ENCODE peak calls at places on chromosomes 16 and 17, in four cellular contexts. W, K, M and A are unnamed samples.

GRCh38 chr17:33520404-33521032 is 227.4 kb upstream of the ASIC2 start:
- DNase-seq in M (no peak), W (peak; percentile 71), K (peak; percentile 83), A (peak; percentile 39)

GRCh38 chr16:59573528-59574271 is 839.6 kb upstream of the GOT2 start:
- DNase-seq in W (no peak), K (no peak), M (no peak), A (no peak)

GRCh38 chr16:67023689-67024088 is 5.3 kb upstream of the CBFB start:
- DNase-seq in M (no peak), K (no peak), W (no peak), A (no peak)

GRCh38 chr17:74071280-74071679 is 132.2 kb upstream of the RPL38 start:
- DNase-seq in W (no peak), K (no peak), M (no peak), A (no peak)

GRCh38 chr17:74531231-74531761 is at the start of gene CD300LB:
- DNase-seq in M (no peak), K (no peak), W (no peak), A (no peak)

GRCh38 chr17:8126306-8127066 is 2.6 kb upstream of the HES7 start:
- DNase-seq in K (peak; percentile 84), M (no peak), W (peak; percentile 68), A (no peak)

GRCh38 chr16:88782454-88783390 is 2.3 kb downstream of the PIEZO1 start:
- DNase-seq in K (no peak), M (peak; percentile 48), W (peak; percentile 65), A (no peak)

GRCh38 chr17:40480501-40481003 is 20.9 kb downstream of the TNS4 start:
- DNase-seq in M (no peak), K (no peak), W (no peak), A (no peak)

GRCh38 chr16:81442220-81442908 is 2.2 kb upstream of the CMIP start:
- DNase-seq in W (no peak), M (no peak), K (no peak), A (no peak)

GRCh38 chr17:77143306-77143705 is 2.5 kb downstream of the SEC14L1 start:
- DNase-seq in K (no peak), M (no peak), W (no peak), A (no peak)

GRCh38 chr17:55161935-55162555 is 102.7 kb upstream of the HLF start:
- DNase-seq in W (no peak), M (peak; percentile 94), K (no peak), A (no peak)

GRCh38 chr17:8048236-8048635 is 9.4 kb downstream of the ALOX15B start:
- DNase-seq in K (no peak), W (no peak), M (no peak), A (no peak)

GRCh38 chr17:38864636-38865398 is 5.0 kb upstream of the LASP1 start:
- DNase-seq in W (peak; percentile 71), M (no peak), K (no peak), A (peak; percentile 63)

GRCh38 chr17:60361889-60362288 is 30.0 kb downstream of the USP32 start:
- DNase-seq in K (no peak), W (peak; percentile 64), M (no peak), A (no peak)

GRCh38 chr17:29089601-29090044 is 46.7 kb downstream of the PIPOX start:
- DNase-seq in W (no peak), K (no peak), M (no peak), A (no peak)

GRCh38 chr17:7211512-7212277 is 7.9 kb downstream of the DLG4 start:
- DNase-seq in M (no peak), K (peak; percentile 82), W (no peak), A (no peak)

GRCh38 chr17:10657866-10658265 is 757 bp upstream of the MYH3 start:
- DNase-seq in W (no peak), M (no peak), K (peak; percentile 35), A (no peak)

GRCh38 chr16:50808929-50809538 is 67.1 kb downstream of the CYLD start:
- DNase-seq in M (no peak), W (no peak), K (no peak), A (no peak)

GRCh38 chr17:43403846-43404245 is 5.1 kb downstream of the ARL4D start:
- DNase-seq in W (peak; percentile 73), M (no peak), K (peak; percentile 73), A (no peak)

GRCh38 chr16:27199747-27200146 is 3.6 kb upstream of the KDM8 start:
- DNase-seq in W (no peak), K (no peak), M (no peak), A (no peak)

GRCh38 chr17:5509482-5509881 is 23.1 kb downstream of the MIS12 start:
- DNase-seq in W (no peak), M (no peak), K (no peak), A (no peak)

GRCh38 chr17:16415031-16415924 is at the start of gene TRPV2:
- DNase-seq in K (peak; percentile 23), M (no peak), W (peak; percentile 76), A (no peak)

GRCh38 chr17:76893623-76894358 is 25.6 kb downstream of the MGAT5B start:
- DNase-seq in K (no peak), M (no peak), W (no peak), A (no peak)

GRCh38 chr17:48555616-48556533 is 11.0 kb upstream of the HOXB2 start:
- DNase-seq in K (no peak), W (peak; percentile 69), M (no peak), A (peak; percentile 76)

GRCh38 chr17:2564876-2565275 is 28.6 kb upstream of the PAFAH1B1 start:
- DNase-seq in K (no peak), M (peak; percentile 21), W (no peak), A (no peak)

GRCh38 chr16:62794724-62795123 is 758.5 kb upstream of the CDH8 start:
- DNase-seq in W (no peak), M (no peak), K (no peak), A (no peak)

GRCh38 chr16:2015117-2015946 is 4.3 kb upstream of the NPW start:
- DNase-seq in M (peak; percentile 68), W (no peak), K (no peak), A (peak; percentile 86)

GRCh38 chr16:83903739-83904138 is 4.8 kb downstream of the MLYCD start:
- DNase-seq in W (no peak), K (no peak), M (no peak), A (no peak)

GRCh38 chr17:75032896-75033294 is 13.9 kb downstream of the ATP5PD start:
- DNase-seq in K (no peak), W (peak; percentile 37), M (no peak), A (peak; percentile 36)

GRCh38 chr17:64466019-64466735 is 17.3 kb downstream of the MILR1 start:
- DNase-seq in M (no peak), W (no peak), K (no peak), A (no peak)
- TF ChIP-seq JUND in M (no peak), W (no peak), K (no peak), A (no peak)

GRCh38 chr16:17827313-17827712 is 356.6 kb upstream of the XYLT1 start:
- DNase-seq in K (no peak), W (no peak), M (no peak), A (no peak)

GRCh38 chr16:17829826-17830225 is 359.1 kb upstream of the XYLT1 start:
- DNase-seq in M (no peak), K (no peak), W (no peak), A (no peak)

GRCh38 chr16:17831330-17831729 is 360.6 kb upstream of the XYLT1 start:
- DNase-seq in M (no peak), W (peak; percentile 22), K (no peak), A (peak; percentile 9)

GRCh38 chr16:17830651-17831050 is 359.9 kb upstream of the XYLT1 start:
- DNase-seq in M (no peak), W (no peak), K (no peak), A (no peak)

DNA sequence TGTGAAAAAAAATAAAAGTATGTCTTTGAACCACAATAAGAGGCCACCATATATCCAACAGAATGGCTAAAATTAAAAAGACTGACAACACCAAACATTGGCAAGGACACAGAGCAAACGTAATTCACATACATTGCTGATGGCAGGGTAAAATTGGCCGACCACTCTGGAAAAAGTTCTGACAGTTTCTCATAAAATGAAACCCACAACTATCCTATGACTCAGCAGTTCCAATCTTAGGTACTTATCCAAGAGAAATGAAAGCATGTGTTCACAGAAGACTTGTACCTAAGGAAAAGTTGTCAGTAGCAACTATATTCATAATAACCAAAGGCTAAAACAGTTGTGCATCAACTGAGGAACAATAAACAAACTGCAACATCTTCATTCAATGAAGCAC is 357.3 kb upstream of the XYLT1 start:
- DNase-seq in M (no peak), W (peak; percentile 30), K (no peak), A (peak; percentile 10)
- TF ChIP-seq JUND in M (no peak), W (peak; percentile 18), K (peak; percentile 71), A (no peak)

DNA sequence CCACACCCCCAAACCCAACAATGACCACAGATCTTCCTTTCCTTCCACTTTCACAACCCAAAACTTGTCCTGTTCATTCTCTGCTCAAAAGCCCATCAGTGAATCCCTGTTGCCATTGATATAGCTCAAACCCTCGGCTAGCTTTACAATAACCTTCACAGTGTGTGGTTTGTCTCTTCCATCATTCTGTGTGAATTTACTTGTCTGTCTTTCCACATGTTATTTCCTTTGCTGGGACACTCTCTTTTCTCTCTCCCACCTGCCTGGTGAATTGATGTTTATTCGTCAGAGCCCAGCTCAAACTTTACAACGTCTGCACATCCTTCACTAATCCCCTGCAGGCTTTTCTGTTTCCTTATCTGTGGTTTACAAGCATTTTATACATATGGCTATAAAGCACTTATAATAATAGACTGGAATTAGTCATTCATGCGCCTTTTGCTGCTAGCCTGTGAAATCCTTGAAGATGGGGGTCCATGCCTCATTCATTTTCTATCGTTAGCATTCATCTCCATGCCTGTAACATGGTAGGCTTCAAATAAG is 114.4 kb downstream of the CDH13 start:
- DNase-seq in K (no peak), W (no peak), M (no peak), A (no peak)
- TF ChIP-seq JUND in K (no peak), W (no peak), M (no peak), A (no peak)

GRCh38 chr16:165218-165538 is 600 bp upstream of the HBM start:
- DNase-seq in W (no peak), M (no peak), K (no peak), A (no peak)
- TF ChIP-seq JUND in W (no peak), M (no peak), K (no peak), A (no peak)

GRCh38 chr16:86503830-86504229 is 6.5 kb upstream of the FOXF1 start:
- DNase-seq in M (no peak), W (no peak), K (no peak), A (no peak)
- TF ChIP-seq JUND in M (no peak), W (no peak), K (no peak), A (no peak)

DNA sequence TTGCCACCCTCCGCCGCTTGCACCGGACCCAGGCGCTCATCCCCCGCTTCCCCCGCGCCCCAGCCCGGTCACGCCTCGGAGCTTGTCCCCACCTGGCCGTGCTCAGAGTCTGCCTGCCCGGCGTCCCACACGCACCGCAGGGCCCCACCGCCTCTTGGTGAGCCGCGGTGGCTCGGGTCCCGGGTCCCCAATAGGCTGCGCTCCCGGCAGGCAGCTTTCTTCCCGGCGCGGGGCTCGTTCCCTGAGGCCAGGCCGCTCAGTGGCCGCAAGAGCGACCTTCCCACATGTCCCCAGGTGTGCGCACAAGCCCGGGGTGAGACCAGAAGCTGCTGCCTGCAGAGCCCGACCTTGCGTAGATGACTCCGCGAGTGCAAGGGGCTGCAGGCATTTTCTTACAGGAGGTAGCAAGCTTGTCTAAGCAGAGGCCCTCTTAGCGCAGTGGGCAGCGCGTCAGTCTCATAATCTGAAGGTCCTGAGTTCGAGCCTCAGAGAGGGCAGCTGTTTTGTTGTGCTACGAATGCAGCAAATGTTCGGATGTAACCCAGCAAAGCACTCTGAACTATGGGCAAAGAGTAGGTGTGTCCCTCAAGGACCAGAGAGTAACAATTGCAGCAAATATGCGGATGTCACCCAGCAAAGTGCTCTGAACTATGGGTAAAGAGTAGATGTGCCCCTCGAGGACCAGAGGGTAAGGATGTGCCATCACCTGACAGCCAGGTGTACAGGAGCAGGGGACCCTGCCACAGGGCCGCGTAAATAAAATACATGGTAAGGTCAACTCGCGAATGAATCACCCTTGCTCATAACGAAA is 15.6 kb downstream of the TLE7 start:
- DNase-seq in W (peak; percentile 70), K (peak; percentile 69), M (peak; percentile 95), A (no peak)
- TF ChIP-seq JUND in W (peak; percentile 29), K (no peak), M (peak; percentile 54), A (no peak)